ENCODE peak calls at places on chromosomes 6 and 20, in ten cellular contexts. O is epithelial cell of esophagus, L is progenitor cell of endocrine pancreas, B is heart left ventricle, T is foreskin fibroblast, H is endodermal cell, F is HFFc6, P is MCF 10A, J is AG10803, M is PC-9. Y is an unnamed sample.

GRCh38 chr6:74713941-74714340 is 491.9 kb downstream of the COL12A1 start:
- DNase-seq in O (no peak), L (no peak), B (no peak), T (no peak), H (no peak), F (no peak), P (no peak), J (peak; percentile 59), M (no peak), Y (no peak)

GRCh38 chr6:47247227-47247797 is 62.4 kb downstream of the TNFRSF21 start:
- DNase-seq in O (peak; percentile 20), L (no peak), B (peak; percentile 30), T (peak; percentile 43), H (no peak), F (no peak), P (peak; percentile 9), J (peak; percentile 21), M (no peak), Y (no peak)

GRCh38 chr6:132812756-132813172 is 1.6 kb upstream of the RPS12 start:
- DNase-seq in O (peak; percentile 13), L (no peak), B (no peak), T (no peak), H (peak; percentile 44), F (no peak), P (peak; percentile 55), J (no peak), M (no peak), Y (no peak)

GRCh38 chr20:52035977-52036376 is 155.6 kb downstream of the ZFP64 start:
- DNase-seq in O (peak; percentile 29), L (no peak), B (no peak), T (no peak), H (no peak), F (no peak), P (peak; percentile 38), J (no peak), M (peak; percentile 4), Y (no peak)

GRCh38 chr20:57795347-57795697 is 85.5 kb upstream of the PMEPA1 start:
- DNase-seq in O (no peak), L (no peak), B (no peak), T (no peak), H (no peak), F (peak; percentile 29), P (peak; percentile 13), J (peak; percentile 24), M (peak; percentile 51), Y (no peak)

GRCh38 chr6:15110721-15111354 is 135.0 kb upstream of the JARID2 start:
- DNase-seq in O (no peak), L (no peak), B (no peak), T (peak; percentile 7), H (no peak), F (no peak), P (peak; percentile 9), J (no peak), M (no peak), Y (no peak)

GRCh38 chr6:161477901-161478425 is 204.1 kb upstream of the AGPAT4 start:
- DNase-seq in O (no peak), L (no peak), B (no peak), T (no peak), H (no peak), F (no peak), P (no peak), J (no peak), M (no peak), Y (no peak)

GRCh38 chr6:90027004-90027403 is 132.7 kb downstream of the GJA10 start:
- DNase-seq in O (no peak), L (no peak), B (no peak), T (no peak), H (no peak), F (no peak), P (no peak), J (no peak), M (no peak), Y (no peak)

GRCh38 chr20:52457826-52458225 is 266.2 kb upstream of the ZFP64 start:
- DNase-seq in O (peak; percentile 33), L (no peak), B (no peak), T (no peak), H (no peak), F (no peak), P (no peak), J (no peak), M (no peak), Y (no peak)

GRCh38 chr20:57301026-57301425 is 28.6 kb upstream of the SPO11 start:
- DNase-seq in O (no peak), L (no peak), B (no peak), T (no peak), H (no peak), F (no peak), P (no peak), J (no peak), M (no peak), Y (no peak)

GRCh38 chr6:169098136-169098535 is 155.5 kb downstream of the THBS2 start:
- DNase-seq in O (no peak), L (no peak), B (no peak), T (no peak), H (no peak), F (no peak), P (no peak), J (no peak), M (no peak), Y (no peak)

DNA sequence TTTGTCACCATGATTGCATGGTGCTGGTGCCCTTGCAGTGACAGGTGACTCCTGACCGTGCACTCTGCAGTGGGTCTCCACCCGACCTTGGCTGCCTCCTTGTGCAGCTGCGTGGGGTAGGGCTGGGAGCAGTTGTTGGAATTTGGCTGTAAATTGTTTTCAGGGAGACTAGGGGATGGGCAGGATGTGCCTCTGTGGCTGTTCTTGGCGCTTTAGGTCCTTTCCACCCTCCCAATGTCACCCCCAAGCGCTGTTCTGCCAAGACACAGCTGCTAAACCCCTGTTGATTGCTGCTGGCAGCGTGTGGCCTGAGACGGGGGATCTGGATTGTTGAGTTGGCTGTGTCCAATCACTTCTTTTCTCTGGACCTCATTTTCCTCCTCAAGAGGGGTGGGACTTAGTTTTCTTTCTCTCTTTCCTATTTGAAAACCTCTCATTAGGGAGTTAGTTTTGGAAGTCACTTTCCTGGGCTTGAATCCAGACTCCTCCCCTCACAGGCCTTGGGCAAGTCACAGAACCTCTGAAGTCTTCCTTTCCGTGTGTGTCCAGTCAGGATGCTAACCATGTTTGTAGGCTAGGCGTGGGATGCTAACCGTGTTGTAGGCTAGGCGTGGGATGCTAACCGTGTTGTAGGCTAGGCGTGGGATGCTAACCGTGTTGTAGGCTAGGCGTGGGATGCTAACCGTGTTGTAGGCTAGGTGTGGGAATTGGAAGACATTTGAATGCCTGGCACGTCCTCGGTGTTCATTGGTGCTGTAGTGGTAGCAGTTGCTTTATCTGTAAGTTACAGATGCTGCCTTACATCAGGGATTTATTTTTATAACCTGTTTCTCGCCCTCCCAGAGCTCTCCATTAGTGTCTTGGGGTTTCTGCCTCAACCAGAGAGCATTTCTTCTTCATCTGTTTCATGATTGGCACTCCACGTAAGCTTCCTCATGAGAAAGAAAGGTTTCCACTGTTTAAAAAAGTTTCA is 8.6 kb downstream of the IGF2R start:
- DNase-seq in O (no peak), L (no peak), B (peak; percentile 62), T (peak; percentile 86), H (no peak), F (no peak), P (peak; percentile 40), J (peak; percentile 58), M (no peak), Y (peak; percentile 51)
- TF ChIP-seq CTCF in O (no peak), L (no peak), B (no peak), T (no peak), H (no peak), F (no peak), P (no peak), J (no peak), M (no peak), Y (no peak)

DNA sequence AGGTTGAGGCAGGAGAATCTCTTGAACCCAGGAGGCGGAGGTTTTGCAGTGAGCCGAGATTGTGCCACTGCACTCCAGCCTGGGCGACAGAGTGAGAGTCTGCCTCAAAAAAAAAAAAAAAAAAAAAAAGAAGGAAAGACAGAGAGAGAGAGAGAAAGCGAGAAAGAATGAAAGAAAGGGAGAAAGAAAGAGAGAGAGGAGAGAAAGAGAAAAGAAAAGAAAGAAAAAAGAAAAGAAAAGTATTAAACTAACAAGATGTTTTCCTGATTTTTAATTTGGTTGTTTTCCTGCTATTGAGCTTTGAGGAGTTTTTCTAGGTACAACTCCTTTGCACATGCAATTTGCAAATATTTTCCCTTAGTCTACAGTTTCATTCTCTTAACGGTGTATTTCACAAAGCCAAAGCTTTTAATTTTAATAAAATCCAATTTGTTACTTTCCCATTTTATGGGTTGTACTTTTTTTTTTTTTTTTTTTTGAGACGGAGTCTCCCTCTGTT is 10.8 kb upstream of the TRERF1 start:
- DNase-seq in O (no peak), L (no peak), B (no peak), T (no peak), H (no peak), F (no peak), P (no peak), J (no peak), M (no peak), Y (no peak)
- TF ChIP-seq CTCF in O (no peak), L (no peak), B (no peak), T (no peak), H (no peak), F (no peak), P (no peak), J (no peak), M (no peak), Y (no peak)

GRCh38 chr6:85118233-85118632 is 331.6 kb upstream of the NT5E start:
- DNase-seq in O (no peak), L (no peak), B (no peak), T (no peak), H (peak; percentile 56), F (no peak), P (no peak), J (no peak), M (no peak), Y (no peak)
- TF ChIP-seq CTCF in O (no peak), L (peak; percentile 30), B (no peak), T (no peak), H (peak; percentile 68), F (peak; percentile 56), P (no peak), J (peak; percentile 16), M (no peak), Y (no peak)

GRCh38 chr6:109690740-109691687 is at the start of the genes AK9 and FIG4:
- DNase-seq in O (peak; percentile 95), L (peak; percentile 85), B (peak; percentile 93), T (peak; percentile 97), H (peak; percentile 98), F (peak; percentile 89), P (peak; percentile 96), J (peak; percentile 89), M (peak; percentile 94), Y (peak; percentile 95)
- TF ChIP-seq CTCF in O (peak; percentile 29), L (peak; percentile 36), B (no peak), T (peak; percentile 20), H (peak; percentile 51), F (no peak), P (peak; percentile 18), J (peak; percentile 36), M (no peak), Y (peak; percentile 50)

GRCh38 chr20:22977047-22977785 is 57.9 kb upstream of the SSTR4 start:
- DNase-seq in O (peak; percentile 32), L (no peak), B (peak; percentile 52), T (no peak), H (peak; percentile 19), F (no peak), P (no peak), J (no peak), M (no peak), Y (no peak)

GRCh38 chr20:22974354-22974753 is 60.8 kb upstream of the SSTR4 start:
- DNase-seq in O (peak; percentile 55), L (no peak), B (no peak), T (peak; percentile 30), H (peak; percentile 81), F (no peak), P (peak; percentile 53), J (no peak), M (no peak), Y (no peak)
- TF ChIP-seq CTCF in O (peak; percentile 51), L (peak; percentile 55), B (peak; percentile 10), T (peak; percentile 43), H (peak; percentile 89), F (no peak), P (peak; percentile 61), J (peak; percentile 47), M (peak; percentile 77), Y (peak; percentile 33)